ENCODE peak calls at places on chromosomes 4 and X, in five cellular contexts. M, F, V, T and A are unnamed samples.

GRCh38 chr4:76512000-76512399 is 77.0 kb downstream of the SHROOM3 start:
- DNase-seq in M (no peak), T (no peak), V (no peak), F (no peak), A (no peak)

GRCh38 chr4:78707268-78707667 is 68.9 kb upstream of the BMP2K start:
- DNase-seq in V (no peak), T (no peak), F (no peak), M (no peak), A (no peak)

GRCh38 chr4:82851902-82852750 is 38.8 kb downstream of the SEC31A start:
- DNase-seq in M (no peak), V (no peak), F (no peak), T (no peak), A (no peak)

GRCh38 chrX:70264784-70265183 is 3.4 kb upstream of the ARR3 start:
- DNase-seq in T (no peak), M (no peak), V (no peak), F (no peak), A (no peak)

GRCh38 chr4:9800878-9801277 is 19.4 kb downstream of the DRD5 start:
- DNase-seq in T (no peak), V (peak; percentile 32), M (no peak), F (no peak), A (peak; percentile 82)

GRCh38 chr4:71257761-71258160 is 81.1 kb upstream of the SLC4A4 start:
- DNase-seq in M (no peak), V (no peak), F (no peak), T (no peak), A (no peak)

GRCh38 chr4:119526786-119527550 is 101.6 kb downstream of the PDE5A start:
- DNase-seq in T (no peak), V (no peak), F (no peak), M (no peak), A (no peak)

GRCh38 chrX:24024819-24025740 is 1.9 kb downstream of the KLHL15 start:
- DNase-seq in V (peak; percentile 82), T (peak; percentile 88), F (peak; percentile 91), M (peak; percentile 72), A (peak; percentile 90)

GRCh38 chrX:109990582-109991276 is 12.2 kb upstream of the TMEM164 start:
- DNase-seq in M (no peak), T (no peak), V (no peak), F (no peak), A (no peak)

GRCh38 chrX:53279296-53280237 is 1.8 kb downstream of the IQSEC2 start:
- DNase-seq in M (no peak), T (no peak), V (no peak), F (no peak), A (no peak)

GRCh38 chr4:124636793-124637192 is 75.7 kb downstream of the ANKRD50 start:
- DNase-seq in V (no peak), T (no peak), F (no peak), M (no peak), A (no peak)

GRCh38 chr4:24102621-24103020 is 212.8 kb upstream of the PPARGC1A start:
- DNase-seq in M (no peak), V (no peak), T (no peak), F (no peak), A (no peak)

GRCh38 chr4:66647468-66647867 is 897.8 kb downstream of the CENPC start:
- DNase-seq in M (no peak), F (no peak), V (no peak), T (no peak), A (no peak)

GRCh38 chr4:85531575-85532339 is 56.8 kb downstream of the ARHGAP24 start:
- DNase-seq in V (no peak), F (no peak), T (no peak), M (no peak), A (no peak)

GRCh38 chrX:110082156-110082555 is 79.2 kb downstream of the TMEM164 start:
- DNase-seq in F (no peak), V (no peak), T (peak; percentile 34), M (no peak), A (peak; percentile 28)

GRCh38 chrX:67717571-67717970 is 173.8 kb downstream of the AR start:
- DNase-seq in T (no peak), M (no peak), F (no peak), V (no peak), A (no peak)

GRCh38 chr4:109113511-109113910 is 188.9 kb downstream of the COL25A1 start:
- DNase-seq in M (no peak), T (no peak), F (no peak), V (no peak), A (no peak)

GRCh38 chr4:15754323-15754722 is 23.8 kb upstream of the CD38 start:
- DNase-seq in T (no peak), M (no peak), F (no peak), V (no peak), A (no peak)

GRCh38 chr4:94925764-94926347 is 168.1 kb downstream of the BMPR1B start:
- DNase-seq in M (no peak), T (no peak), F (no peak), V (no peak), A (no peak)

GRCh38 chr4:96009720-96010119 is 169.8 kb downstream of the PDHA2 start:
- DNase-seq in M (no peak), F (no peak), V (no peak), T (no peak), A (no peak)

GRCh38 chr4:102883278-102883677 is 14.5 kb downstream of the CISD2 start:
- DNase-seq in M (no peak), V (no peak), F (no peak), T (no peak), A (no peak)

GRCh38 chr4:89598602-89599001 is 238.4 kb downstream of the SNCA start:
- DNase-seq in V (peak; percentile 1), F (no peak), T (no peak), M (no peak), A (peak; percentile 3)

GRCh38 chr4:7530932-7531639 is 96.4 kb upstream of the PSAPL1 start:
- DNase-seq in V (no peak), T (no peak), M (no peak), F (no peak), A (no peak)